ENCODE peak calls at places on chromosome 13, in eight cellular contexts. X, D, F, S, I, C, W and A are unnamed samples. For H3K27me3, the result is how much of the 10 kb centered on the place peaks cover.

GRCh38 chr13:46124967-46125933 is 20.4 kb upstream of the CPB2 start:
- DNase-seq in X (no peak), D (no peak), F (no peak), S (no peak), I (no peak), C (no peak), W (no peak), A (no peak)

GRCh38 chr13:107824636-107825035 is 390.7 kb downstream of the LIG4 start:
- DNase-seq in X (no peak), D (no peak), F (no peak), S (no peak), I (no peak), C (no peak), W (no peak), A (no peak)

GRCh38 chr13:35448465-35448864 is 28.0 kb downstream of the MAB21L1 start:
- DNase-seq in X (no peak), D (no peak), F (no peak), S (no peak), I (no peak), C (no peak), W (no peak), A (no peak)

GRCh38 chr13:82439159-82439904 is 1442.9 kb downstream of the SLITRK1 start:
- DNase-seq in X (no peak), D (no peak), F (no peak), S (no peak), I (no peak), C (no peak), W (no peak), A (no peak)

GRCh38 chr13:28347456-28348371 is 147.2 kb downstream of the FLT1 start:
- DNase-seq in X (no peak), D (no peak), F (no peak), S (no peak), I (peak), C (no peak), W (peak), A (no peak)

GRCh38 chr13:97879646-97880297 is 73.7 kb upstream of the IPO5 start:
- DNase-seq in X (peak), D (no peak), F (no peak), S (no peak), I (peak), C (no peak), W (peak), A (no peak)

GRCh38 chr13:76027131-76027530 is 391.0 kb downstream of the LMO7 start:
- DNase-seq in X (no peak), D (no peak), F (no peak), S (no peak), I (no peak), C (no peak), W (no peak), A (no peak)

GRCh38 chr13:75798353-75799245 is 162.5 kb downstream of the LMO7 start:
- DNase-seq in X (no peak), D (no peak), F (no peak), S (no peak), I (peak), C (no peak), W (peak), A (no peak)

GRCh38 chr13:39129253-39129652 is 91.0 kb downstream of the NHLRC3 start:
- DNase-seq in X (no peak), D (no peak), F (no peak), S (no peak), I (no peak), C (no peak), W (no peak), A (no peak)

GRCh38 chr13:49308104-49308875 is 60.6 kb downstream of the CDADC1 start:
- DNase-seq in X (no peak), D (peak), F (peak), S (peak), I (peak), C (no peak), W (no peak), A (peak)

GRCh38 chr13:39603424-39603947 is 493 bp upstream of the LHFPL6 start:
- DNase-seq in X (no peak), D (no peak), F (no peak), S (no peak), I (peak), C (no peak), W (peak), A (no peak)

GRCh38 chr13:109275848-109276247 is 510.5 kb downstream of the IRS2 start:
- DNase-seq in X (no peak), D (no peak), F (no peak), S (no peak), I (peak), C (no peak), W (no peak), A (no peak)

GRCh38 chr13:23703241-23703640 is 133.0 kb downstream of the TNFRSF19 start:
- DNase-seq in X (no peak), D (no peak), F (no peak), S (no peak), I (no peak), C (no peak), W (no peak), A (no peak)

GRCh38 chr13:74452176-74452575 is 318.0 kb upstream of the KLF12 start:
- DNase-seq in X (no peak), D (no peak), F (no peak), S (no peak), I (peak), C (no peak), W (no peak), A (no peak)

GRCh38 chr13:39803156-39803555 is 147.7 kb downstream of the COG6 start:
- DNase-seq in X (no peak), D (no peak), F (no peak), S (no peak), I (no peak), C (no peak), W (no peak), A (no peak)

GRCh38 chr13:37173214-37173613 is 67.8 kb upstream of the CSNK1A1L start:
- DNase-seq in X (peak), D (no peak), F (no peak), S (no peak), I (peak), C (no peak), W (no peak), A (no peak)

GRCh38 chr13:42574011-42574410 is at the start of gene TNFSF11:
- DNase-seq in X (no peak), D (no peak), F (no peak), S (no peak), I (no peak), C (no peak), W (no peak), A (no peak)

GRCh38 chr13:19993024-19993423 is 34.5 kb downstream of the ZMYM2 start:
- DNase-seq in X (no peak), D (no peak), F (no peak), S (no peak), I (no peak), C (no peak), W (no peak), A (no peak)

GRCh38 chr13:39282400-39282972 is 244.2 kb downstream of the NHLRC3 start:
- DNase-seq in X (no peak), D (no peak), F (no peak), S (no peak), I (no peak), C (no peak), W (no peak), A (no peak)

GRCh38 chr13:32639502-32640105 is 53.4 kb downstream of the PDS5B start:
- DNase-seq in X (peak), D (no peak), F (peak), S (no peak), I (peak), C (peak), W (peak), A (peak)

GRCh38 chr13:27024062-27024461 is 147.5 kb downstream of the USP12 start:
- DNase-seq in X (no peak), D (no peak), F (no peak), S (no peak), I (no peak), C (no peak), W (no peak), A (no peak)

GRCh38 chr13:32314968-32315254 is 252 bp downstream of the ZAR1L start:
- DNase-seq in X (no peak), D (no peak), F (no peak), S (no peak), I (peak), C (no peak), W (peak), A (no peak)

GRCh38 chr13:39370554-39370953 is 232.4 kb downstream of the LHFPL6 start:
- DNase-seq in X (no peak), D (no peak), F (no peak), S (peak), I (peak), C (peak), W (no peak), A (no peak)

GRCh38 chr13:110099922-110100321 is 207.0 kb downstream of the COL4A1 start:
- DNase-seq in X (no peak), D (no peak), F (no peak), S (no peak), I (no peak), C (no peak), W (no peak), A (no peak)

GRCh38 chr13:19795956-19796355 is 13.2 kb upstream of the PSPC1 start:
- DNase-seq in X (no peak), D (no peak), F (no peak), S (no peak), I (no peak), C (no peak), W (no peak), A (no peak)

GRCh38 chr13:83618966-83619365 is 263.3 kb downstream of the SLITRK1 start:
- DNase-seq in X (no peak), D (no peak), F (no peak), S (no peak), I (peak), C (no peak), W (peak), A (no peak)

GRCh38 chr13:73939071-73939380 is 195.2 kb downstream of the KLF12 start:
- DNase-seq in X (no peak), D (no peak), F (no peak), S (no peak), I (peak), C (no peak), W (no peak), A (no peak)

GRCh38 chr13:47549219-47549752 is 451.8 kb downstream of the SUCLA2 start:
- DNase-seq in X (no peak), D (no peak), F (no peak), S (no peak), I (no peak), C (no peak), W (no peak), A (no peak)
- TF ChIP-seq CTCF in X (no peak), D (no peak), F (no peak), S (no peak), I (no peak), C (no peak), W (peak), A (no peak)

GRCh38 chr13:114248011-114248410 is 13.3 kb downstream of the CDC16 start:
- DNase-seq in X (no peak), D (no peak), F (no peak), S (no peak), I (peak), C (no peak), W (no peak), A (no peak)
- H3K27me3 ChIP-seq in X (under half), D (under half), F (under half), S (under half), I (under half), C (under half), W (under half), A (under half)

GRCh38 chr13:102724923-102725322 is 30.1 kb upstream of the METTL21C start:
- DNase-seq in X (no peak), D (no peak), F (no peak), S (no peak), I (peak), C (peak), W (peak), A (no peak)
- TF ChIP-seq CTCF in X (peak), D (peak), F (peak), S (no peak), I (peak), C (peak), W (peak), A (peak)

DNA sequence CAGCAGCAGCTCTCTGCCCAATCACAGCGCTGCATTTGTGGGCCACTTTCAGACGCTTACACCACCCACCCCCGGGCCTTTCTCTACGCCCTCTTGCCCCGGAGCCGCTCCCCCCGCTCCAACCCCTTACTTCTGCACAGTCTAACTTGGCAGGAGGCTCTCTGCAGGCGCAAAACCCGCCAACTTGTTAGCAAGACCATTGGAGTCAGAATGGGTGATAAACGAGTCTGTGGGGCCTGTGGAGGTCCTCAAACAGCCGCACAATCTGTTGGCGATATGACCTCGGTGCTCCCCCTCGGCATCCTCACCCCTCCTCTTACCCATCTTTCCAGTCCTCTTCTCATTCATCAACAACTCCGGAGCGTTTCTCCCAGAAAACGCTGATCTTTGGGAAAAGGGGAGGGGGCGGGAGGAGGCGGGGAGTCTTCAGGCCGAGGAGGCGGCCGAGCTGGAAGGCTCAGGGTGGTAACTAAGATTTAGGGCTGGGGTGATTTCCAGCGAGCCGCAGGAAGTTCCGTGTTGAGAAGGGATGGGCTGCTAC is 4.2 kb downstream of the SOX21 start:
- DNase-seq in X (no peak), D (no peak), F (no peak), S (no peak), I (no peak), C (no peak), W (no peak), A (peak)
- H3K27me3 ChIP-seq in X (half or more), D (half or more), F (under half), S (half or more), I (half or more), C (half or more), W (under half), A (half or more)

DNA sequence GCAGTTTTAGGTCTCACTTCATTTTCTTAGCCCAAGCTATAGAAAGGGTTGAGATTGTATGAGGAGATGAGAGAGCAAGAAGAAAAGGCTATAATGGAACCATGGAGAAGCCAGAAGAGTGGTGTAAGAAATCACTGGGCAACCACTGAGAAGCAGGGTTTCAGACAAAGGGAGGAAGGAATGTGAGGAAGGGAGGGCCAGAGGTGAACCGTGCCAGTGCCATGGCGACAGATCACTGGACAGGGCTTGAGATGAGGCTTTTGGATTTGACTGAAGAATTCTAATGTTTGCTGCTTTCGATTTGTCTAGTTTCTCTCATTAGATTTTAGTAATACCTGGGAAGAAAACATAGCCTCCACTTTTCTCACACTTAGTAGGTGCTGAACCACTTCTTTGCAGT is 6.3 kb upstream of the GPR183 start:
- DNase-seq in X (no peak), D (no peak), F (no peak), S (no peak), I (no peak), C (no peak), W (no peak), A (no peak)
- TF ChIP-seq CTCF in X (no peak), D (no peak), F (no peak), S (no peak), I (no peak), C (no peak), W (no peak), A (no peak)